ENCODE peak calls at places on chromosomes 13 and 19, in six cellular contexts. G is mucosa of descending colon, P is uterus, Q is lung, T is astrocyte of the spinal cord, X is GM06990. Z is an unnamed sample.

GRCh38 chr19:44686896-44687295 is 12.1 kb upstream of the CEACAM16 start:
- DNase-seq in P (no peak), T (no peak), G (no peak), X (no peak), Q (no peak), Z (no peak)

GRCh38 chr13:26695360-26695705 is 65.3 kb downstream of the GPR12 start:
- DNase-seq in G (no peak), X (no peak), T (no peak), P (no peak), Q (peak), Z (no peak)

GRCh38 chr13:34655554-34655953 is 286.5 kb upstream of the NBEA start:
- DNase-seq in X (no peak), G (no peak), P (no peak), Q (no peak), T (no peak), Z (no peak)

GRCh38 chr19:16569609-16570320 is 2.5 kb downstream of the SLC35E1 start:
- DNase-seq in X (no peak), G (no peak), T (no peak), Q (peak), P (no peak), Z (no peak)

GRCh38 chr19:16051254-16052025 is 24.9 kb upstream of the TPM4 start:
- DNase-seq in Q (no peak), T (no peak), G (no peak), P (no peak), X (no peak), Z (no peak)

GRCh38 chr13:101515504-101515903 is 63.0 kb downstream of the ITGBL1 start:
- DNase-seq in X (no peak), P (no peak), T (no peak), G (no peak), Q (no peak), Z (no peak)

GRCh38 chr19:47323872-47324271 is 8.1 kb upstream of the C5AR2 start:
- DNase-seq in X (no peak), T (no peak), Q (no peak), P (no peak), G (no peak), Z (no peak)

GRCh38 chr19:14433454-14434156 is 499 bp downstream of the PKN1 start:
- DNase-seq in Q (no peak), G (peak), T (no peak), X (peak), P (peak), Z (peak)

DNA sequence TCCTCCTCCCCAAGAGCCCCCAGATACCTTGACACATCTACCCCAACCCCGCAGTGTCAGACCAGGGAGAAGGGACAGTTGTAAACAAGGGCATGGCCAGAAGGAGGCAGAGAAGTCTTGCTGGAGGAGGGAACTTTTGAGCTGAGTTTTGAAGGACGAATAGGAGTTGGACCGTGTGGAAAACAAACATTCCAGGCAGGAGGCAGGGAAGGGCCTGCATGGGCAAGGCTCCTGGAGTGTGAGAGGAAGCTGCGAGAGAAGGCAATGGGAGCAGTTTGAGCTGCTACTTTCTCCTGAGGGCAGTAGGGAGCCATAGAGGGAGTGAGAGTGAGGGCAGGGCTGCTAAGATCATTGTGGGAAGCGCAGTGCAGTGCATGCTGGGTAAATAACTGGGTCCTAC is 23.3 kb downstream of the IL12RB1 start:
- DNase-seq in G (no peak), X (no peak), T (no peak), P (no peak), Q (no peak), Z (no peak)
- TF ChIP-seq CTCF in G (no peak), X (peak), T (no peak), P (no peak), Q (no peak), Z (no peak)

GRCh38 chr13:67964091-67964490 is 734.0 kb upstream of the PCDH9 start:
- DNase-seq in G (no peak), Q (no peak), T (no peak), P (no peak), X (no peak), Z (no peak)
- TF ChIP-seq CTCF in G (no peak), Q (no peak), T (no peak), P (no peak), X (no peak), Z (no peak)

DNA sequence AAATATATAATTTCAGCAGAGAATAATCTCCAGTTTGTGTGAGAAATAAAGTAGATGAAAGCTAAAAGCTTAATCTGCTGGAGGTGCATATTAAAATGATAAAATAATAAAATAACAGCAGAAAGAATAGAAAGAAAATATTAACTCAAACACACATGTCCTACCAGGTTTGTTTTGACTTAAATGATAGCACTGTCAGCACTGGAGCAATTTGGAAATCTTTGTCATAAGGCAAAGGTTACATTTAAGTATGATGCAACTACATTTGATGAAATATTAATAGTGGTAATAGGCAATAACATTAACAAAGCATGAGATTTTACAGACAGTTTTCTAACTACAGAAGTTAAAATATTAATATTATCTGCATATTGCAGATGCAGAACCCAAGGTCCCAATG is 2380.1 kb downstream of the PCDH9 start:
- DNase-seq in P (no peak), G (no peak), X (no peak), Q (no peak), T (no peak), Z (no peak)
- TF ChIP-seq CTCF in P (no peak), G (no peak), X (no peak), Q (no peak), T (no peak), Z (no peak)

GRCh38 chr19:33982706-33983105 is 186.0 kb downstream of the KCTD15 start:
- DNase-seq in Q (no peak), P (no peak), G (no peak), T (no peak), X (no peak), Z (no peak)
- TF ChIP-seq CTCF in Q (no peak), P (no peak), G (no peak), T (no peak), X (no peak), Z (no peak)

GRCh38 chr13:91922969-91923592 is 524.7 kb downstream of the GPC5 start:
- DNase-seq in Q (no peak), G (no peak), P (no peak), X (no peak), T (no peak), Z (no peak)
- TF ChIP-seq CTCF in Q (no peak), G (no peak), P (no peak), X (peak), T (peak), Z (no peak)

GRCh38 chr19:19410553-19411550 is 5.4 kb downstream of the GATAD2A start:
- DNase-seq in X (peak), Q (no peak), G (no peak), P (no peak), T (no peak), Z (peak)
- TF ChIP-seq CTCF in X (no peak), Q (no peak), G (no peak), P (no peak), T (no peak), Z (no peak)

GRCh38 chr19:19404879-19405860 is at the start of gene GATAD2A:
- DNase-seq in Q (peak), T (peak), G (peak), P (peak), X (peak), Z (peak)
- TF ChIP-seq CTCF in Q (peak), T (no peak), G (peak), P (peak), X (peak), Z (peak)

DNA sequence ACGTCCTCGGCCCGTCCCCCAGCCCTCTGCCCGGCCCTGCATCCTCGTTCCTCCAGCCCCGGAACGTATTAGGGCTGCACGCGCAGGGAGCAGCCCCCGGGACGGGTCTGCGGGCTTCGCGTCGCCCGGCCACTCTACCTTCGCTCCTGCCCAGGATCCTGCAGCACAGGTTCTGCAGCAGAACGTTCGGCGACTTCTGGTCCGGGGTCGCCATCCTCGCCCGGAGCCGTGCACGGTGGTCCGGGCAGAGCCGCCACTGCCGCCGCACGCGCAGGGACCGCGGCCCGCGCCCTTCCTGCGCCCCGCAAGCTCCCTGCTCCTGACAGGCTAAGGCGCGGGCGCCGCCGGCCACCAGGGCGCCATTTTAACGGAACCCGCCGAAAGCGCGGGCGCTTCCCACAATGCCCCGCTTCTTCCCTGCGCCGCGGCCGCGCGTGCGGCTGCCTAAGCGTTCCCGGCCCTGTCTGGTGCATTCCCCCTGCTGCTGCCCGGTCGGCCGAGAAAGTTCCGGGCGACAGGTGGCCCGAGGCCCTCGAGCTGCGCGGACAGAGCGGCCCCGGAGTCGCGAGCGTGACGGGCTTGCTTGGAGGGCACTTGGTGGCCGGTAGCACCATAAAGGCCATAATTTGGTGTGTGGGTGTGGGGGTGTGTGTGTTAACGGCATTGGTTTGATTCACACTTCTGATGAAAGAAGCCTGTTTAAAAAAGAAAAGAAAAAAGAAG is at the start of gene TUBGCP3:
- DNase-seq in X (peak), P (peak), T (peak), G (peak), Q (peak), Z (peak)
- TF ChIP-seq CTCF in X (no peak), P (peak), T (no peak), G (no peak), Q (no peak), Z (no peak)

Z was measured in GM20000.